ENCODE peak calls at places on chromosomes 6 and 20, in ten cellular contexts. One of them, this sample, is unnamed.

GRCh38 chr6:15887491-15888461 is 224.9 kb upstream of the DTNBP1 start:
- DNase-seq in thoracic aorta: no peak
- DNase-seq in AG04450: no peak
- DNase-seq in colonic mucosa: no peak
- DNase-seq in A549: no peak
- DNase-seq in nephron progenitor cell: no peak
- DNase-seq in HCT116: no peak
- DNase-seq in H1: no peak
- DNase-seq in stomach: no peak
- DNase-seq in GM10248: no peak
- DNase-seq in this sample: no peak

GRCh38 chr20:53274807-53275206 is 302.6 kb downstream of the TSHZ2 start:
- DNase-seq in thoracic aorta: no peak
- DNase-seq in AG04450: no peak
- DNase-seq in colonic mucosa: no peak
- DNase-seq in A549: no peak
- DNase-seq in nephron progenitor cell: no peak
- DNase-seq in HCT116: no peak
- DNase-seq in H1: no peak
- DNase-seq in stomach: no peak
- DNase-seq in GM10248: no peak
- DNase-seq in this sample: no peak

GRCh38 chr6:130535242-130535641 is 169.4 kb downstream of the TMEM200A start:
- DNase-seq in thoracic aorta: no peak
- DNase-seq in AG04450: no peak
- DNase-seq in colonic mucosa: no peak
- DNase-seq in A549: no peak
- DNase-seq in nephron progenitor cell: no peak
- DNase-seq in HCT116: no peak
- DNase-seq in H1: no peak
- DNase-seq in stomach: no peak
- DNase-seq in GM10248: no peak
- DNase-seq in this sample: no peak

GRCh38 chr20:61166324-61166723 is 85.7 kb upstream of the CDH4 start:
- DNase-seq in thoracic aorta: no peak
- DNase-seq in AG04450: no peak
- DNase-seq in colonic mucosa: no peak
- DNase-seq in A549: no peak
- DNase-seq in nephron progenitor cell: no peak
- DNase-seq in HCT116: no peak
- DNase-seq in H1: no peak
- DNase-seq in stomach: no peak
- DNase-seq in GM10248: no peak
- DNase-seq in this sample: no peak

GRCh38 chr6:114785235-114786127 is 442.7 kb upstream of the HS3ST5 start:
- DNase-seq in thoracic aorta: no peak
- DNase-seq in AG04450: no peak
- DNase-seq in colonic mucosa: no peak
- DNase-seq in A549: no peak
- DNase-seq in nephron progenitor cell: no peak
- DNase-seq in HCT116: no peak
- DNase-seq in H1: no peak
- DNase-seq in stomach: no peak
- DNase-seq in GM10248: no peak
- DNase-seq in this sample: no peak

GRCh38 chr6:77034161-77034560 is 429.1 kb downstream of the HTR1B start:
- DNase-seq in thoracic aorta: no peak
- DNase-seq in AG04450: peak
- DNase-seq in colonic mucosa: no peak
- DNase-seq in A549: no peak
- DNase-seq in nephron progenitor cell: no peak
- DNase-seq in HCT116: no peak
- DNase-seq in H1: peak
- DNase-seq in stomach: no peak
- DNase-seq in GM10248: no peak
- DNase-seq in this sample: no peak

GRCh38 chr6:32113386-32114352 is 4.5 kb upstream of the TNXB start:
- DNase-seq in thoracic aorta: peak
- DNase-seq in AG04450: peak
- DNase-seq in colonic mucosa: peak
- DNase-seq in A549: peak
- DNase-seq in nephron progenitor cell: peak
- DNase-seq in HCT116: no peak
- DNase-seq in H1: no peak
- DNase-seq in stomach: peak
- DNase-seq in GM10248: no peak
- DNase-seq in this sample: peak

GRCh38 chr6:33589366-33589722 is 9.3 kb upstream of the BAK1 start:
- DNase-seq in thoracic aorta: no peak
- DNase-seq in AG04450: no peak
- DNase-seq in colonic mucosa: no peak
- DNase-seq in A549: no peak
- DNase-seq in nephron progenitor cell: no peak
- DNase-seq in HCT116: no peak
- DNase-seq in H1: no peak
- DNase-seq in stomach: no peak
- DNase-seq in GM10248: no peak
- DNase-seq in this sample: no peak

GRCh38 chr6:153942361-153942760 is 96.7 kb upstream of the OPRM1 start:
- DNase-seq in thoracic aorta: no peak
- DNase-seq in AG04450: no peak
- DNase-seq in colonic mucosa: no peak
- DNase-seq in A549: no peak
- DNase-seq in nephron progenitor cell: no peak
- DNase-seq in HCT116: no peak
- DNase-seq in H1: no peak
- DNase-seq in stomach: no peak
- DNase-seq in GM10248: no peak
- DNase-seq in this sample: no peak

GRCh38 chr6:152170702-152171667 is 363.5 kb downstream of the ESR1 start:
- DNase-seq in thoracic aorta: no peak
- DNase-seq in AG04450: peak
- DNase-seq in colonic mucosa: no peak
- DNase-seq in A549: no peak
- DNase-seq in nephron progenitor cell: no peak
- DNase-seq in HCT116: no peak
- DNase-seq in H1: no peak
- DNase-seq in stomach: peak
- DNase-seq in GM10248: peak
- DNase-seq in this sample: no peak

GRCh38 chr6:110878751-110879539 is 4.4 kb downstream of the AMD1 start:
- DNase-seq in thoracic aorta: no peak
- DNase-seq in AG04450: peak
- DNase-seq in colonic mucosa: peak
- DNase-seq in A549: peak
- DNase-seq in nephron progenitor cell: peak
- DNase-seq in HCT116: no peak
- DNase-seq in H1: no peak
- DNase-seq in stomach: no peak
- DNase-seq in GM10248: no peak
- DNase-seq in this sample: no peak

GRCh38 chr20:674936-675452 is 608 bp downstream of the SCRT2 start:
- DNase-seq in thoracic aorta: no peak
- DNase-seq in AG04450: no peak
- DNase-seq in colonic mucosa: no peak
- DNase-seq in A549: no peak
- DNase-seq in nephron progenitor cell: no peak
- DNase-seq in HCT116: no peak
- DNase-seq in H1: no peak
- DNase-seq in stomach: no peak
- DNase-seq in GM10248: no peak
- DNase-seq in this sample: no peak

GRCh38 chr6:42381850-42382249 is 69.9 kb downstream of the TRERF1 start:
- DNase-seq in thoracic aorta: no peak
- DNase-seq in AG04450: no peak
- DNase-seq in colonic mucosa: no peak
- DNase-seq in A549: no peak
- DNase-seq in nephron progenitor cell: no peak
- DNase-seq in HCT116: no peak
- DNase-seq in H1: no peak
- DNase-seq in stomach: no peak
- DNase-seq in GM10248: no peak
- DNase-seq in this sample: no peak

GRCh38 chr6:101294051-101294638 is 99.4 kb upstream of the GRIK2 start:
- DNase-seq in thoracic aorta: no peak
- DNase-seq in AG04450: no peak
- DNase-seq in colonic mucosa: no peak
- DNase-seq in A549: no peak
- DNase-seq in nephron progenitor cell: no peak
- DNase-seq in HCT116: no peak
- DNase-seq in H1: no peak
- DNase-seq in stomach: no peak
- DNase-seq in GM10248: no peak
- DNase-seq in this sample: no peak

GRCh38 chr6:157822221-157823000 is 635 bp upstream of the SNX9 start:
- DNase-seq in thoracic aorta: no peak
- DNase-seq in AG04450: no peak
- DNase-seq in colonic mucosa: peak
- DNase-seq in A549: peak
- DNase-seq in nephron progenitor cell: no peak
- DNase-seq in HCT116: no peak
- DNase-seq in H1: no peak
- DNase-seq in stomach: no peak
- DNase-seq in GM10248: no peak
- DNase-seq in this sample: peak

GRCh38 chr20:25327521-25328235 is 63.0 kb downstream of the ABHD12 start:
- DNase-seq in thoracic aorta: no peak
- DNase-seq in AG04450: no peak
- DNase-seq in colonic mucosa: no peak
- DNase-seq in A549: no peak
- DNase-seq in nephron progenitor cell: no peak
- DNase-seq in HCT116: no peak
- DNase-seq in H1: no peak
- DNase-seq in stomach: no peak
- DNase-seq in GM10248: no peak
- DNase-seq in this sample: no peak

GRCh38 chr20:31543966-31544598 is 29.8 kb downstream of the HM13 start:
- DNase-seq in thoracic aorta: no peak
- DNase-seq in AG04450: peak
- DNase-seq in colonic mucosa: no peak
- DNase-seq in A549: peak
- DNase-seq in nephron progenitor cell: no peak
- DNase-seq in HCT116: no peak
- DNase-seq in H1: no peak
- DNase-seq in stomach: no peak
- DNase-seq in GM10248: no peak
- DNase-seq in this sample: no peak

GRCh38 chr6:105087571-105088211 is 92.1 kb downstream of the POPDC3 start:
- DNase-seq in thoracic aorta: no peak
- DNase-seq in AG04450: peak
- DNase-seq in colonic mucosa: peak
- DNase-seq in A549: peak
- DNase-seq in nephron progenitor cell: no peak
- DNase-seq in HCT116: peak
- DNase-seq in H1: no peak
- DNase-seq in stomach: peak
- DNase-seq in GM10248: peak
- DNase-seq in this sample: no peak

GRCh38 chr20:7660165-7660564 is 280.1 kb downstream of the HAO1 start:
- DNase-seq in thoracic aorta: no peak
- DNase-seq in AG04450: no peak
- DNase-seq in colonic mucosa: no peak
- DNase-seq in A549: no peak
- DNase-seq in nephron progenitor cell: no peak
- DNase-seq in HCT116: no peak
- DNase-seq in H1: no peak
- DNase-seq in stomach: no peak
- DNase-seq in GM10248: no peak
- DNase-seq in this sample: no peak

GRCh38 chr6:123965894-123966293 is 162.2 kb downstream of the NKAIN2 start:
- DNase-seq in thoracic aorta: no peak
- DNase-seq in AG04450: no peak
- DNase-seq in colonic mucosa: no peak
- DNase-seq in A549: peak
- DNase-seq in nephron progenitor cell: peak
- DNase-seq in HCT116: no peak
- DNase-seq in H1: peak
- DNase-seq in stomach: no peak
- DNase-seq in GM10248: no peak
- DNase-seq in this sample: no peak
- TF ChIP-seq CTCF in thoracic aorta: no peak
- TF ChIP-seq CTCF in AG04450: peak
- TF ChIP-seq CTCF in colonic mucosa: no peak
- TF ChIP-seq CTCF in A549: no peak
- TF ChIP-seq CTCF in nephron progenitor cell: no peak
- TF ChIP-seq CTCF in HCT116: peak
- TF ChIP-seq CTCF in H1: peak
- TF ChIP-seq CTCF in stomach: no peak
- TF ChIP-seq CTCF in GM10248: no peak
- TF ChIP-seq CTCF in this sample: peak

GRCh38 chr6:496649-497048 is 105.1 kb downstream of the IRF4 start:
- DNase-seq in thoracic aorta: no peak
- DNase-seq in AG04450: no peak
- DNase-seq in colonic mucosa: no peak
- DNase-seq in A549: no peak
- DNase-seq in nephron progenitor cell: no peak
- DNase-seq in HCT116: no peak
- DNase-seq in H1: no peak
- DNase-seq in stomach: no peak
- DNase-seq in GM10248: no peak
- DNase-seq in this sample: no peak
- TF ChIP-seq CTCF in thoracic aorta: no peak
- TF ChIP-seq CTCF in AG04450: no peak
- TF ChIP-seq CTCF in colonic mucosa: no peak
- TF ChIP-seq CTCF in A549: no peak
- TF ChIP-seq CTCF in nephron progenitor cell: no peak
- TF ChIP-seq CTCF in HCT116: no peak
- TF ChIP-seq CTCF in H1: no peak
- TF ChIP-seq CTCF in stomach: no peak
- TF ChIP-seq CTCF in GM10248: no peak
- TF ChIP-seq CTCF in this sample: no peak

GRCh38 chr6:73675466-73676098 is 20.4 kb upstream of the CD109 start:
- DNase-seq in thoracic aorta: peak
- DNase-seq in AG04450: peak
- DNase-seq in colonic mucosa: peak
- DNase-seq in A549: peak
- DNase-seq in nephron progenitor cell: peak
- DNase-seq in HCT116: peak
- DNase-seq in H1: no peak
- DNase-seq in stomach: peak
- DNase-seq in GM10248: peak
- DNase-seq in this sample: peak
- TF ChIP-seq CTCF in thoracic aorta: peak
- TF ChIP-seq CTCF in AG04450: peak
- TF ChIP-seq CTCF in colonic mucosa: peak
- TF ChIP-seq CTCF in A549: peak
- TF ChIP-seq CTCF in nephron progenitor cell: peak
- TF ChIP-seq CTCF in HCT116: peak
- TF ChIP-seq CTCF in H1: peak
- TF ChIP-seq CTCF in stomach: no peak
- TF ChIP-seq CTCF in GM10248: peak
- TF ChIP-seq CTCF in this sample: peak

DNA sequence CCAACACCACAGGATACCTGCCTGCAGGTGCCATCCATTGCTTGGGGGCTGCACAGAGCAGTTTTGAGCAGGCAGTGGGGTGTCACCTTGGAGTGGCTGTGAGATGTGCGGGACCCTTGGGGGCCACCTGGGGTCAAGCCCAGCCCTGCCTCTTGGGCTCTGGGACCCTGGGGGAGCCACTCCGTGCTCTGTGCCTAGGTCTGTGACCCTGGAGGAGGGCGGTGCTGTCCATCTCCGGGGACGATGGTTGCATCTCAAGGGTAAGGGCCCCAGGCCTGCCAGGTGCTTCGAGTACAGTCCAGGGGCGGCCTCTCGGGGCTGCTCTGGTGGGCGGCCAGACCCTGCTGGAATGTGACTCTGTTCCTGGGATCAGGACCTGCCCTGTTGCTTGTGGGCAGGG is 8.7 kb upstream of the GATA5 start:
- DNase-seq in thoracic aorta: no peak
- DNase-seq in AG04450: no peak
- DNase-seq in colonic mucosa: no peak
- DNase-seq in A549: no peak
- DNase-seq in nephron progenitor cell: no peak
- DNase-seq in HCT116: no peak
- DNase-seq in H1: no peak
- DNase-seq in stomach: no peak
- DNase-seq in GM10248: no peak
- DNase-seq in this sample: no peak
- TF ChIP-seq CTCF in thoracic aorta: no peak
- TF ChIP-seq CTCF in AG04450: no peak
- TF ChIP-seq CTCF in colonic mucosa: no peak
- TF ChIP-seq CTCF in A549: no peak
- TF ChIP-seq CTCF in nephron progenitor cell: no peak
- TF ChIP-seq CTCF in HCT116: no peak
- TF ChIP-seq CTCF in H1: no peak
- TF ChIP-seq CTCF in stomach: no peak
- TF ChIP-seq CTCF in GM10248: no peak
- TF ChIP-seq CTCF in this sample: no peak